ENCODE peak calls at places on chromosomes 1 and 21, in five cellular contexts. Q, R, W, Z and L are unnamed samples.

GRCh38 chr1:218498061-218498938 is 153.2 kb downstream of the TGFB2 start:
- DNase-seq in Q (no peak), R (no peak), W (peak; percentile 92), Z (no peak), L (no peak)

GRCh38 chr1:97044159-97044760 is 322.7 kb downstream of the PTBP2 start:
- DNase-seq in Q (no peak), R (no peak), W (no peak), Z (no peak), L (no peak)

GRCh38 chr1:219120625-219121544 is 52.8 kb upstream of the LYPLAL1 start:
- DNase-seq in Q (no peak), R (no peak), W (peak; percentile 53), Z (peak; percentile 54), L (peak; percentile 71)

GRCh38 chr1:6157528-6158174 is 22.5 kb downstream of the CHD5 start:
- DNase-seq in Q (no peak), R (no peak), W (peak; percentile 71), Z (no peak), L (no peak)

GRCh38 chr1:225849905-225850304 is 32.3 kb downstream of the TMEM63A start:
- DNase-seq in Q (peak; percentile 42), R (no peak), W (no peak), Z (peak; percentile 59), L (peak; percentile 91)

GRCh38 chr21:35328856-35329455 is 279.9 kb upstream of the RUNX1 start:
- DNase-seq in Q (no peak), R (no peak), W (no peak), Z (no peak), L (no peak)

GRCh38 chr1:55716610-55717009 is 501.4 kb upstream of the USP24 start:
- DNase-seq in Q (no peak), R (no peak), W (no peak), Z (no peak), L (no peak)

GRCh38 chr1:108644984-108645383 is 15.9 kb downstream of the HENMT1 start:
- DNase-seq in Q (peak; percentile 48), R (no peak), W (no peak), Z (no peak), L (no peak)

GRCh38 chr1:44086722-44087474 is 31.7 kb upstream of the KLF17 start:
- DNase-seq in Q (no peak), R (no peak), W (no peak), Z (no peak), L (no peak)

GRCh38 chr1:109500886-109501285 is 7.0 kb downstream of the CYB561D1 start:
- DNase-seq in Q (no peak), R (no peak), W (no peak), Z (no peak), L (no peak)

GRCh38 chr1:91498498-91499245 is 2.0 kb upstream of the CDC7 start:
- DNase-seq in Q (no peak), R (no peak), W (no peak), Z (no peak), L (no peak)

GRCh38 chr1:169858467-169858866 is 35.2 kb downstream of the SCYL3 start:
- DNase-seq in Q (no peak), R (no peak), W (peak; percentile 4), Z (no peak), L (no peak)

GRCh38 chr1:9086060-9086459 is 16.6 kb upstream of the SLC2A5 start:
- DNase-seq in Q (peak; percentile 44), R (no peak), W (no peak), Z (no peak), L (no peak)

GRCh38 chr1:232512712-232513111 is 117.2 kb downstream of the SIPA1L2 start:
- DNase-seq in Q (no peak), R (no peak), W (no peak), Z (no peak), L (no peak)

GRCh38 chr1:214224605-214225354 is 56.2 kb upstream of the SMYD2 start:
- DNase-seq in Q (no peak), R (no peak), W (no peak), Z (no peak), L (no peak)

GRCh38 chr1:36606908-36607651 is 124.4 kb upstream of the CSF3R start:
- DNase-seq in Q (no peak), R (no peak), W (no peak), Z (no peak), L (no peak)

GRCh38 chr1:1079408-1080121 is 5.5 kb upstream of the RNF223 start:
- DNase-seq in Q (peak; percentile 87), R (no peak), W (peak; percentile 92), Z (peak; percentile 56), L (peak; percentile 90)

GRCh38 chr21:15839026-15839425 is 109.2 kb downstream of the USP25 start:
- DNase-seq in Q (no peak), R (no peak), W (no peak), Z (no peak), L (no peak)

GRCh38 chr1:3378411-3379208 is 75.9 kb upstream of the ARHGEF16 start:
- DNase-seq in Q (no peak), R (no peak), W (no peak), Z (no peak), L (no peak)

GRCh38 chr1:111909010-111909409 is 80.5 kb downstream of the KCND3 start:
- DNase-seq in Q (no peak), R (no peak), W (no peak), Z (no peak), L (no peak)

GRCh38 chr1:11558286-11558685 is 79.3 kb downstream of the DISP3 start:
- DNase-seq in Q (no peak), R (no peak), W (no peak), Z (no peak), L (no peak)

GRCh38 chr1:201447911-201448871 is 20.8 kb downstream of the PHLDA3 start:
- DNase-seq in Q (peak; percentile 84), R (no peak), W (peak; percentile 84), Z (peak; percentile 74), L (no peak)

GRCh38 chr21:42596657-42597056 is 56.8 kb upstream of the PDE9A start:
- DNase-seq in Q (peak; percentile 7), R (no peak), W (no peak), Z (no peak), L (no peak)

GRCh38 chr1:28648493-28649238 is at the start of gene RNU11:
- DNase-seq in Q (peak; percentile 88), R (peak; percentile 60), W (peak; percentile 97), Z (peak; percentile 88), L (peak; percentile 87)
- TF ChIP-seq POLR2A in Q (peak; percentile 100), R (peak; percentile 100), W (peak; percentile 99), Z (peak; percentile 68), L (peak; percentile 100)

DNA sequence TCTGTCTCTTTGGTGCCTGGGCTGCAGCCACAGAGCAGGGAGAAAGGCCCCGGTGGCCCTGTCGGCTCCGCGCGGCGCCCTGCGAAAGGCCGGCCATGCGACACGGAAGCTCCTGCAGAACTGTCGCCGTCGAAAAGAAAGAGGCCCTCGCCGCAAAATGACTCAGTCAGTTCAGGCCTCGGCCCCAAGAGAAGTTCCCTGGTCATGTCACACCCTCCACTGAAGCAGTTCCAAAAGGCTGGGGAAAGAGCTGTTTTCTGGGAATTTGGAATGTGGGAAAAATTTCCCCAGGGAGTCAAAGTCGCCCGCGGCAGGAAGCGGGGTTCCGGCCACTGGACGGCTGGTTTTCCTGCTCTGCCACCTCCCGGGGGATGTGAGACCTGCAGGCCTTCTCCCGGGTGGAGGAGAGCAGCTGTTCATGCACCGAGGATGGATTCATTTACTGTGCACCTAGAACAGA is 115.8 kb upstream of the ZNF678 start:
- DNase-seq in Q (no peak), R (no peak), W (no peak), Z (peak; percentile 69), L (no peak)
- TF ChIP-seq CTCF in Q (peak; percentile 54), R (peak; percentile 20), W (peak; percentile 22), Z (peak; percentile 56), L (no peak)

GRCh38 chr1:76154213-76154956 is 79.8 kb downstream of the ST6GALNAC3 start:
- DNase-seq in Q (peak; percentile 84), R (peak; percentile 33), W (peak; percentile 62), Z (peak; percentile 69), L (peak; percentile 43)
- H3K4me3 ChIP-seq in Q (peak overlapping the region; percentile 50), R (peak overlapping the region; percentile 64), W (peak overlapping the region; percentile 43), Z (peak overlapping the region; percentile 10), L (no peak overlapping the region)

GRCh38 chr1:19250629-19251304 is 557 bp downstream of the EMC1 start:
- DNase-seq in Q (no peak), R (no peak), W (no peak), Z (no peak), L (no peak)

GRCh38 chr1:19254416-19254815 is 2.8 kb downstream of the MRTO4 start:
- DNase-seq in Q (no peak), R (no peak), W (no peak), Z (no peak), L (no peak)

GRCh38 chr1:19255288-19255687 is 3.7 kb downstream of the MRTO4 start:
- DNase-seq in Q (no peak), R (no peak), W (no peak), Z (no peak), L (no peak)

GRCh38 chr1:19257178-19257914 is 5.7 kb downstream of the MRTO4 start:
- DNase-seq in Q (no peak), R (no peak), W (no peak), Z (peak; percentile 56), L (no peak)

DNA sequence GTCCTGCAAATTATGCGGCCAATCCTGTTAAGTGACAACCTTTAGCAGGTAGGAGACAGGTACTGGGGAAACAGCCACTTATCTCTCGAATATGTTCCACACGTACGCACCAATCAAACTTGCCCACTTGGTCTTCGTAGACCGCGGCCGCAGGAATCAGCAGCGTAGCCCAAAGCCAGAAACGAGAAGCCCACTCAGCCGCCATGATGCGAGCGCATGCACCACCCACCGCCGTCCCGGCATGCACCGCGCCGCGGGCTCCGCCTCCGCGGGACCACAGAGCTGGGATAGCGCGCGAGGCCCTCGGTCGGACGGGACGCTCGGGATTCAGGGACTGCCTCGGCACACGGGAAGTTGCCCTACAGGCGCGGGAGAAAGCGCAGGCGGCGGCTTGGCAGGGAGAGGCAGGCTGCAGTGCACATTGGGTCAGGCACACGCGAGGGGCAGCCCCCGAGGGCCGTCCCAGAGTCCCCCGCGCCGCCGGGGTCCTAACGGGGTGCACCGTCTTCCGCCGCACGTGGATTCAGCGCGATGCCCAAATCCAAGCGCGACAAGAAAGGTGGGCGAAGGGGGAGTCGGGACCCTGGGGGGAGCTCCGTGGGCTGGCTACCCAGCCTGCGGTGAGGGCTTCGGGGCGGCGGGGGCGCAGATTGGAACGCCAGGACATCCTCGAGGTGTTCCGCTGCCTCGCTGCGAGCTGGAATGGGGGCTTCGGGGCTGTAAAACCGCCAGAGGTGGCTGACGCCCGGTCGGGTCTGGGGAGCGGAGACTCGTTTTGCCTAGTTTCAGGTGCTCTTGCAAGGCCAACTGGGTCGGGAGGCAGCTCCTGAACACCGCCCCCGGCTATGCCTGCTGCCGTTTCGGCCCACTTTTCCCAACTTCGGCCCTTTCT is at the start of the genes EMC1 and MRTO4:
- DNase-seq in Q (peak; percentile 85), R (peak; percentile 16), W (peak; percentile 76), Z (peak; percentile 90), L (peak; percentile 97)
- TF ChIP-seq POLR2A in Q (no peak), R (peak; percentile 14), W (peak; percentile 63), Z (no peak), L (no peak)

DNA sequence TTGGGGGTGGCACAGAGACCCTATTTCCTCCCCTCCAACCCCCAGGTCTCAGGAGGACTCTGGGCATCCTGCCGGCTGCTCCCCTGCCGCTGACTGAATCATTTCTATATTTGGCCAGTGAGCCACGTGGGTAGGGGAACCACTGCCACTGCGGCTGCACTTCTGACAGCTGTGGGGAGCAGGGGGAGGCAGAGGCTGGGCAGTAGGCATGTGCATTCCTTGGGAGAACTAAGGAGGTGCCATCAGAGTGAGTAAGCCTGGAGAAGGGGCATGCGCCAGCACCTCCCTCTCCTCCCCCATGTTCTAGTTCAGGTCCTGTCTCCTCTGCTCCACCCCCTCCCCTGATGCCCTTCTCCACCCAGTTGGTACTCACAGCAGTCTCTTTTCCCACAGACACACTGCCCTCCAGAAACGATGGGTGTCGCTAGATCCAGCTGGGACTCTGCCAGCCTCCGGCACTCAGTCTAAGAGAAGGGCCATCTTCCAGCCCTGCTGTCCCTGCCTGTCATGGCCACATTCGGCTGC is 12.0 kb downstream of the PPFIA4 start:
- DNase-seq in Q (no peak), R (no peak), W (peak; percentile 46), Z (peak; percentile 87), L (no peak)
- TF ChIP-seq CTCF in Q (no peak), R (no peak), W (no peak), Z (no peak), L (no peak)

GRCh38 chr1:247475793-247476192 is 17.9 kb upstream of the OR2B11 start:
- DNase-seq in Q (no peak), R (no peak), W (no peak), Z (no peak), L (no peak)
- H3K4me3 ChIP-seq in Q (no peak overlapping the region), R (no peak overlapping the region), W (no peak overlapping the region), Z (no peak overlapping the region), L (no peak overlapping the region)